ENCODE peak calls at places on chromosomes 12 and 14, in six cellular contexts. Y is neuronal stem cell, X is IMR-90, J is H1, N is mesenchymal stem cell, P is trophoblast cell. D is an unnamed sample. For H3K4me1 and H3K79me1, the result is how much of the 10 kb centered on the place peaks cover.

GRCh38 chr12:132289356-132290202 is 39.8 kb downstream of the GALNT9 start:
- DNase-seq in Y (no peak), X (no peak), P (no peak), J (no peak), N (no peak), D (no peak)

GRCh38 chr12:132284071-132284492 is 45.3 kb downstream of the GALNT9 start:
- DNase-seq in J (no peak), N (no peak), X (peak), P (no peak), Y (no peak), D (no peak)

GRCh38 chr12:4817813-4818212 is 91.9 kb upstream of the KCNA1 start:
- DNase-seq in Y (no peak), P (peak), N (no peak), J (no peak), X (no peak), D (no peak)

GRCh38 chr14:102898776-102899515 is 23.5 kb upstream of the AMN start:
- DNase-seq in P (no peak), J (no peak), N (no peak), Y (no peak), X (no peak), D (no peak)

GRCh38 chr12:127401005-127401404 is 866.0 kb upstream of the TMEM132C start:
- DNase-seq in J (no peak), P (no peak), N (no peak), X (peak), Y (no peak), D (no peak)

GRCh38 chr14:65462411-65462810 is 49.9 kb downstream of the FUT8 start:
- DNase-seq in P (no peak), N (no peak), Y (no peak), J (no peak), X (peak), D (no peak)

GRCh38 chr14:69812725-69813124 is 15.7 kb upstream of the SLC10A1 start:
- DNase-seq in N (no peak), P (peak), X (no peak), Y (no peak), J (no peak), D (no peak)

GRCh38 chr12:53530920-53531319 is 23.6 kb upstream of the NPFF start:
- DNase-seq in J (no peak), P (peak), N (peak), X (peak), Y (no peak), D (no peak)

GRCh38 chr14:52059614-52060013 is 9.2 kb downstream of the NID2 start:
- DNase-seq in J (no peak), X (no peak), Y (no peak), P (no peak), N (no peak), D (no peak)

GRCh38 chr12:121637231-121637914 is 11.0 kb downstream of the ORAI1 start:
- DNase-seq in X (no peak), P (peak), N (no peak), Y (no peak), J (no peak), D (peak)

GRCh38 chr12:102415515-102415914 is 64.8 kb downstream of the IGF1 start:
- DNase-seq in J (no peak), P (no peak), Y (no peak), X (no peak), N (no peak), D (no peak)

GRCh38 chr12:110726018-110726417 is 16.7 kb downstream of the PPP1CC start:
- DNase-seq in Y (no peak), N (no peak), J (no peak), X (no peak), P (no peak), D (no peak)

GRCh38 chr14:21168055-21168454 is 12.2 kb upstream of the OR5AU1 start:
- DNase-seq in P (no peak), N (no peak), X (peak), Y (no peak), J (no peak), D (no peak)

GRCh38 chr14:30656190-30656632 is 34.1 kb downstream of the SCFD1 start:
- DNase-seq in P (peak), Y (peak), J (peak), N (peak), X (peak), D (peak)

GRCh38 chr12:38402811-38403210 is 86.2 kb downstream of the ALG10B start:
- DNase-seq in X (no peak), J (no peak), N (no peak), Y (no peak), P (no peak), D (no peak)

GRCh38 chr14:104332634-104333270 is 194.4 kb downstream of the KIF26A start:
- DNase-seq in J (no peak), P (no peak), N (no peak), X (no peak), Y (no peak), D (no peak)

GRCh38 chr12:120698677-120699076 is 11.6 kb upstream of the UNC119B start:
- DNase-seq in P (no peak), N (no peak), X (no peak), Y (no peak), J (no peak), D (no peak)

GRCh38 chr12:68175566-68176033 is 16.1 kb upstream of the IFNG start:
- DNase-seq in P (peak), X (no peak), N (no peak), Y (no peak), J (no peak), D (no peak)

GRCh38 chr12:104285740-104286537 is 17.6 kb upstream of the EID3 start:
- DNase-seq in P (no peak), N (no peak), X (peak), Y (no peak), J (no peak), D (no peak)

GRCh38 chr14:66624319-66624937 is 116.5 kb downstream of the GPHN start:
- DNase-seq in P (peak), J (no peak), X (peak), Y (peak), N (peak), D (peak)

GRCh38 chr14:101489092-101489760 is 72.1 kb upstream of the DIO3 start:
- DNase-seq in P (no peak), X (no peak), Y (no peak), J (no peak), N (no peak), D (no peak)

GRCh38 chr14:104293231-104293841 is 154.9 kb downstream of the KIF26A start:
- DNase-seq in X (no peak), J (no peak), P (no peak), Y (no peak), N (no peak), D (peak)

GRCh38 chr12:19489168-19489567 is 49.9 kb downstream of the AEBP2 start:
- DNase-seq in X (no peak), J (no peak), N (no peak), Y (no peak), P (no peak), D (no peak)

GRCh38 chr12:32605326-32606095 is 73.6 kb upstream of the DNM1L start:
- DNase-seq in N (no peak), J (no peak), X (no peak), P (peak), Y (no peak), D (no peak)

GRCh38 chr12:31728289-31728916 is 418 bp downstream of the AMN1 start:
- DNase-seq in X (no peak), J (peak), P (peak), Y (no peak), N (no peak), D (peak)

GRCh38 chr14:57970594-57970993 is 104.7 kb upstream of the SLC35F4 start:
- DNase-seq in J (no peak), Y (no peak), P (no peak), N (no peak), X (no peak), D (no peak)

GRCh38 chr12:77625441-77625840 is 205.3 kb upstream of the NAV3 start:
- DNase-seq in J (no peak), P (no peak), X (peak), Y (no peak), N (peak), D (no peak)

GRCh38 chr14:92692822-92693226 is 55.6 kb downstream of the LGMN start:
- DNase-seq in N (peak), J (no peak), X (peak), P (no peak), Y (no peak), D (no peak)

GRCh38 chr12:118853634-118854033 is 127.7 kb upstream of the SRRM4 start:
- DNase-seq in Y (no peak), P (no peak), N (no peak), J (peak), X (no peak), D (peak)

GRCh38 chr14:69695664-69696527 is 71.0 kb upstream of the SRSF5 start:
- DNase-seq in Y (no peak), N (no peak), J (no peak), P (no peak), X (peak), D (no peak)

GRCh38 chr12:49294804-49295086 is 202 bp upstream of the PRPH start:
- DNase-seq in N (no peak), Y (no peak), J (no peak), X (no peak), P (no peak), D (no peak)

GRCh38 chr12:92077530-92077929 is 68.1 kb downstream of the BTG1 start:
- DNase-seq in N (no peak), J (no peak), P (no peak), X (no peak), Y (no peak), D (no peak)
- H3K4me1 ChIP-seq in N (under half), J (under half), P (under half), X (under half), Y (under half), D (under half)

GRCh38 chr14:22600027-22600426 is 1.9 kb downstream of the ABHD4 start:
- DNase-seq in P (no peak), X (no peak), Y (no peak), J (no peak), N (no peak), D (no peak)
- H4K91ac ChIP-seq in P (no peak), X (no peak), Y (no peak), J (no peak), N (no peak), D (no peak)

DNA sequence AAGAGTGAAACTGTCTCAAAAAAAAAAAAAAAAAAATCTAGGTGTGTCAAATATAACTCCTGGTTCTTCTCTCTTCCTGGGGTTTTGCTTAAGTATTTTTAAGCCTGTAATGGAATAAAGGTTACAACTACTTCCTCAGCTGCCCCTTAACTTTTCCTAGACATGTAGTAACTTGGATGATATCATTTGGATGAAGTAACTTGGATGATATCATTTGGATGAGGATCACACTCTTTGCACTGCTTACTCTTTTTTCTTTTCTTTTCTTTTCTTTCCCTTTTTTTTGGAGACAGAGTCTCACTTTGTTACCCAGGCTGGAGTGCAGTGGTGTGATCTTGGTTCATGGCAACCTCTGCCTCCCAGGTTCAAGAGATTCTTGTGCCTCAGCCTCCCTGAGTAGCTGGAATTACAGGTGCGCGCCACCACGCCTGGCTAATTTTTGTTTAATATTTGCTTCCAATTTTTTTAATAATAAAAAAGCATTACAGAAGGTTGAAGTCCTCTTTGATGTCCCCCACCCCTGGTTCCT is 777 bp upstream of the FAM186A start:
- DNase-seq in P (peak), J (peak), N (peak), X (peak), Y (no peak), D (no peak)
- H3K79me1 ChIP-seq in P (under half), J (under half), N (under half), X (under half), Y (under half), D (under half)

GRCh38 chr14:95464524-95464923 is 51.9 kb downstream of the SYNE3 start:
- DNase-seq in J (no peak), Y (no peak), N (no peak), X (no peak), P (no peak), D (no peak)

GRCh38 chr14:95463173-95463901 is 53.1 kb downstream of the SYNE3 start:
- DNase-seq in X (no peak), Y (no peak), N (no peak), P (no peak), J (no peak), D (no peak)

GRCh38 chr14:95462491-95462890 is 54.0 kb downstream of the SYNE3 start:
- DNase-seq in Y (no peak), N (no peak), P (no peak), J (no peak), X (no peak), D (peak)

GRCh38 chr14:95465358-95465757 is 51.1 kb downstream of the SYNE3 start:
- DNase-seq in X (no peak), P (no peak), Y (no peak), J (no peak), N (no peak), D (no peak)

DNA sequence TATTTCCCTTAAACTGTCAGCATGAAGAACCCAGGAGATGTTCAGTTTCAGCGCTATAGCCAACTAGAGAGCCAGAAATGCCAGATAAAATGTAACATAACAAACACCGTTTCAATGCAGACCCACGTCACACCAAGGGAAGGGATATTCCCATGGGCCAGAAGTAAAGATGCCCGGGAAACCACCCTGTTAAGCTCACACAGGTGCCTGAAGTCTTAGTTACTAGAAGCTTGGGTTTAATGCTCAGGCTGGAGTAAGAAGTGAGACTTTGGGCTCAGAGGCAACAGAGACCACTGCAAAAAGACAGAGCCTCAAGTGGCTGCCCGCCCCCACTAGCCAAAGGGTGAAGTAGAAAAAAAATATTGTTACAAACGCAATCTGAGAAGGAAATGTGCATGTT is 52.3 kb downstream of the SYNE3 start:
- DNase-seq in N (no peak), J (no peak), P (no peak), X (no peak), Y (no peak), D (no peak)
- H3K4me1 ChIP-seq in N (under half), J (under half), P (under half), X (under half), Y (under half), D (under half)

D was measured in H9.